ENCODE peak calls at places on chromosomes 4 and X, in six cellular contexts. M is endothelial cell of umbilical vein, P is NCI-H1092, S is GM04504, H is A549, Z is left lung. T is an unnamed sample.

GRCh38 chr4:8010618-8011017 is 71.0 kb upstream of the AFAP1 start:
- DNase-seq in M (no peak), P (peak; percentile 99), S (no peak), H (no peak), Z (peak; percentile 61), T (no peak)

GRCh38 chrX:118755633-118756032 is 28.2 kb downstream of the IL13RA1 start:
- DNase-seq in M (no peak), P (no peak), S (no peak), H (no peak), Z (no peak), T (no peak)

GRCh38 chrX:115560978-115561604 is at the start of gene PLS3:
- DNase-seq in M (peak; percentile 84), P (peak; percentile 62), S (peak; percentile 56), H (peak; percentile 94), Z (peak; percentile 86), T (peak; percentile 37)

GRCh38 chr4:139630991-139631390 is 34.6 kb upstream of the MGST2 start:
- DNase-seq in M (no peak), P (no peak), S (no peak), H (no peak), Z (no peak), T (no peak)

GRCh38 chr4:36651253-36651652 is 369.8 kb downstream of the DTHD1 start:
- DNase-seq in M (no peak), P (no peak), S (no peak), H (no peak), Z (no peak), T (no peak)

GRCh38 chr4:186501554-186501953 is 53.8 kb downstream of the MTNR1A start:
- DNase-seq in M (no peak), P (no peak), S (no peak), H (no peak), Z (no peak), T (no peak)

GRCh38 chrX:68571292-68572256 is 72.7 kb downstream of the YIPF6 start:
- DNase-seq in M (no peak), P (no peak), S (peak; percentile 17), H (peak; percentile 68), Z (no peak), T (peak; percentile 14)

GRCh38 chr4:180205276-180205675 is 2037.9 kb upstream of the TENM3 start:
- DNase-seq in M (no peak), P (no peak), S (no peak), H (no peak), Z (no peak), T (no peak)

GRCh38 chr4:7024336-7024890 is 18.8 kb upstream of the TADA2B start:
- DNase-seq in M (no peak), P (no peak), S (no peak), H (no peak), Z (no peak), T (no peak)

GRCh38 chr4:152485726-152486276 is 50.1 kb downstream of the FBXW7 start:
- DNase-seq in M (no peak), P (no peak), S (peak; percentile 28), H (peak; percentile 91), Z (no peak), T (peak; percentile 13)

GRCh38 chr4:1092983-1093361 is 20.4 kb downstream of the RNF212 start:
- DNase-seq in M (no peak), P (no peak), S (no peak), H (no peak), Z (no peak), T (no peak)

GRCh38 chr4:147830987-147831386 is 99.1 kb downstream of the ARHGAP10 start:
- DNase-seq in M (peak; percentile 52), P (no peak), S (no peak), H (peak; percentile 18), Z (no peak), T (peak; percentile 31)

GRCh38 chr4:55758081-55758480 is 61.5 kb upstream of the EXOC1L start:
- DNase-seq in M (peak; percentile 23), P (no peak), S (peak; percentile 10), H (no peak), Z (no peak), T (no peak)

GRCh38 chr4:123381996-123382395 is 14.6 kb upstream of the SPRY1 start:
- DNase-seq in M (no peak), P (no peak), S (no peak), H (no peak), Z (no peak), T (no peak)

GRCh38 chrX:9728271-9728670 is 37.4 kb downstream of the GPR143 start:
- DNase-seq in M (no peak), P (no peak), S (no peak), H (no peak), Z (no peak), T (no peak)

GRCh38 chr4:128782076-128782715 is 27.3 kb upstream of the JADE1 start:
- DNase-seq in M (no peak), P (no peak), S (no peak), H (peak; percentile 38), Z (no peak), T (no peak)

GRCh38 chr4:60805500-60806313 is 394.4 kb upstream of the ADGRL3 start:
- DNase-seq in M (no peak), P (peak; percentile 28), S (no peak), H (peak; percentile 18), Z (no peak), T (no peak)

GRCh38 chr4:177118596-177118995 is 191.1 kb upstream of the NEIL3 start:
- DNase-seq in M (no peak), P (no peak), S (peak; percentile 95), H (no peak), Z (no peak), T (peak; percentile 99)

GRCh38 chr4:37794046-37794445 is 32.4 kb upstream of the PGM2 start:
- DNase-seq in M (no peak), P (no peak), S (no peak), H (no peak), Z (no peak), T (no peak)

GRCh38 chr4:83661359-83661758 is 125.5 kb downstream of the GPAT3 start:
- DNase-seq in M (no peak), P (no peak), S (no peak), H (no peak), Z (no peak), T (no peak)

GRCh38 chrX:137896123-137896522 is 330.2 kb downstream of the ZIC3 start:
- DNase-seq in M (no peak), P (no peak), S (no peak), H (no peak), Z (no peak), T (no peak)

GRCh38 chr4:109560687-109561452 is 824 bp downstream of the MCUB start:
- DNase-seq in M (peak; percentile 74), P (no peak), S (peak; percentile 47), H (peak; percentile 19), Z (peak; percentile 49), T (no peak)

GRCh38 chrX:43970528-43970927 is 2.7 kb downstream of the NDP start:
- DNase-seq in M (no peak), P (no peak), S (no peak), H (peak; percentile 14), Z (no peak), T (no peak)

GRCh38 chr4:98784947-98785693 is 126.7 kb upstream of the TSPAN5 start:
- DNase-seq in M (no peak), P (no peak), S (no peak), H (no peak), Z (no peak), T (no peak)

GRCh38 chr4:118920247-118920646 is 31.6 kb downstream of the SYNPO2 start:
- DNase-seq in M (peak; percentile 33), P (no peak), S (no peak), H (no peak), Z (no peak), T (no peak)

GRCh38 chr4:1521821-1522361 is 115.6 kb upstream of the NKX1-1 start:
- DNase-seq in M (no peak), P (no peak), S (no peak), H (no peak), Z (no peak), T (no peak)

GRCh38 chr4:101349346-101350064 is 2.2 kb upstream of the PPP3CA start:
- DNase-seq in M (peak; percentile 56), P (peak; percentile 75), S (no peak), H (peak; percentile 61), Z (peak; percentile 53), T (no peak)

GRCh38 chr4:189787216-189788031 is 153.2 kb upstream of the FRG1 start:
- DNase-seq in M (no peak), P (no peak), S (no peak), H (no peak), Z (no peak), T (no peak)

GRCh38 chr4:156128616-156129015 is 174.9 kb upstream of the CTSO start:
- DNase-seq in M (no peak), P (no peak), S (no peak), H (no peak), Z (no peak), T (no peak)